ENCODE peak calls at places on chromosome 11, in four cellular contexts. N, D, G and O are unnamed samples.

GRCh38 chr11:72661486-72661885 is 12.7 kb downstream of the PDE2A start:
- DNase-seq in N (no peak), D (no peak), G (no peak), O (no peak)

GRCh38 chr11:1508491-1508891 is 21.9 kb upstream of the MOB2 start:
- DNase-seq in N (no peak), D (no peak), G (no peak), O (no peak)

GRCh38 chr11:109085708-109086373 is 336.1 kb upstream of the C11orf87 start:
- DNase-seq in N (no peak), D (no peak), G (no peak), O (no peak)

GRCh38 chr11:119729581-119730346 is 764 bp upstream of the NECTIN1 start:
- DNase-seq in N (no peak), D (peak), G (peak), O (no peak)

GRCh38 chr11:34161812-34162506 is 56.5 kb downstream of the NAT10 start:
- DNase-seq in N (no peak), D (no peak), G (no peak), O (no peak)

GRCh38 chr11:106156290-106156937 is 79.0 kb downstream of the AASDHPPT start:
- DNase-seq in N (no peak), D (no peak), G (no peak), O (no peak)

GRCh38 chr11:14386895-14387480 is 28.0 kb upstream of the RRAS2 start:
- DNase-seq in N (no peak), D (peak), G (no peak), O (peak)

GRCh38 chr11:12232819-12233601 is 122.6 kb downstream of the MICAL2 start:
- DNase-seq in N (no peak), D (no peak), G (no peak), O (no peak)

GRCh38 chr11:23924226-23924625 is 572.6 kb upstream of the LUZP2 start:
- DNase-seq in N (no peak), D (no peak), G (no peak), O (no peak)

GRCh38 chr11:35237345-35237744 is 98.4 kb downstream of the CD44 start:
- DNase-seq in N (no peak), D (no peak), G (no peak), O (no peak)

GRCh38 chr11:5992604-5993251 is 5.9 kb upstream of the OR52L1 start:
- DNase-seq in N (no peak), D (no peak), G (no peak), O (peak)

GRCh38 chr11:34419158-34419557 is 19.6 kb upstream of the CAT start:
- DNase-seq in N (no peak), D (no peak), G (no peak), O (no peak)

GRCh38 chr11:63884191-63884590 is 32.8 kb downstream of the RCOR2 start:
- DNase-seq in N (no peak), D (no peak), G (no peak), O (no peak)

GRCh38 chr11:11243790-11244469 is 109.1 kb downstream of the CSNK2A3 start:
- DNase-seq in N (peak), D (no peak), G (no peak), O (peak)

GRCh38 chr11:28517621-28518020 is 409.4 kb downstream of the METTL15 start:
- DNase-seq in N (no peak), D (no peak), G (no peak), O (no peak)

GRCh38 chr11:123187221-123187620 is 7.8 kb downstream of the CLMP start:
- DNase-seq in N (no peak), D (no peak), G (no peak), O (no peak)

GRCh38 chr11:31487848-31488247 is 21.6 kb downstream of the IMMP1L start:
- DNase-seq in N (no peak), D (no peak), G (no peak), O (peak)

GRCh38 chr11:1854949-1855885 is 2.3 kb downstream of the LSP1 start:
- DNase-seq in N (no peak), D (no peak), G (no peak), O (no peak)

GRCh38 chr11:74347381-74347780 is 35.9 kb upstream of the P4HA3 start:
- DNase-seq in N (no peak), D (no peak), G (no peak), O (no peak)

GRCh38 chr11:70604630-70605520 is 206.5 kb downstream of the CTTN start:
- DNase-seq in N (no peak), D (no peak), G (no peak), O (no peak)

GRCh38 chr11:64794526-64794925 is 8.5 kb downstream of the MAP4K2 start:
- DNase-seq in N (no peak), D (no peak), G (no peak), O (no peak)

GRCh38 chr11:120894207-120894989 is 129.5 kb upstream of the TBCEL start:
- DNase-seq in N (no peak), D (no peak), G (no peak), O (peak)

GRCh38 chr11:57941875-57942274 is 81.8 kb upstream of the OR9Q1 start:
- DNase-seq in N (no peak), D (no peak), G (no peak), O (no peak)

GRCh38 chr11:12139144-12139881 is 28.9 kb downstream of the MICAL2 start:
- DNase-seq in N (no peak), D (no peak), G (no peak), O (no peak)

GRCh38 chr11:118892515-118892914 is 8.8 kb downstream of the CXCR5 start:
- DNase-seq in N (no peak), D (no peak), G (peak), O (peak)

GRCh38 chr11:748007-748359 is 719 bp downstream of the TALDO1 start:
- DNase-seq in N (no peak), D (no peak), G (peak), O (no peak)

GRCh38 chr11:28017816-28018215 is 90.1 kb downstream of the KIF18A start:
- DNase-seq in N (no peak), D (no peak), G (no peak), O (no peak)

GRCh38 chr11:45264839-45265515 is 21.2 kb downstream of the SYT13 start:
- DNase-seq in N (no peak), D (no peak), G (no peak), O (no peak)

GRCh38 chr11:45021001-45021400 is 70.3 kb upstream of the TP53I11 start:
- DNase-seq in N (no peak), D (no peak), G (no peak), O (no peak)

GRCh38 chr11:65436412-65437032 is 13.9 kb downstream of the NEAT1 start:
- DNase-seq in N (no peak), D (no peak), G (peak), O (no peak)

GRCh38 chr11:45332486-45332934 is 46.4 kb upstream of the SYT13 start:
- DNase-seq in N (no peak), D (no peak), G (peak), O (peak)

GRCh38 chr11:64065712-64066111 is 30.0 kb downstream of the FLRT1 start:
- DNase-seq in N (no peak), D (no peak), G (no peak), O (no peak)

GRCh38 chr11:113373306-113373705 is 14.3 kb upstream of the ANKK1 start:
- DNase-seq in N (no peak), D (no peak), G (no peak), O (no peak)

GRCh38 chr11:9681583-9682372 is 17.9 kb downstream of the SWAP70 start:
- DNase-seq in N (no peak), D (no peak), G (no peak), O (no peak)

GRCh38 chr11:65204646-65205601 is 23.2 kb downstream of the CAPN1 start:
- DNase-seq in N (no peak), D (no peak), G (no peak), O (peak)